ENCODE peak calls at places on chromosomes 4 and X, in four cellular contexts. J is dorsolateral prefrontal cortex, O is GM23338, E is GM12865. Q is an unnamed sample.

GRCh38 chr4:99404595-99405287 is 30.4 kb downstream of the ADH7 start:
- DNase-seq in J (no peak), O (peak; percentile 32), E (peak; percentile 84), Q (peak; percentile 64)

GRCh38 chr4:76896731-76897521 is 1.0 kb downstream of the SOWAHB start:
- DNase-seq in J (peak; percentile 41), O (peak; percentile 73), E (no peak), Q (peak; percentile 22)

GRCh38 chr4:153852501-153852900 is 63.6 kb upstream of the SFRP2 start:
- DNase-seq in J (no peak), O (no peak), E (no peak), Q (no peak)

GRCh38 chrX:9573282-9574106 is 108.6 kb downstream of the TBL1X start:
- DNase-seq in J (no peak), O (peak; percentile 38), E (no peak), Q (no peak)

GRCh38 chr4:121256346-121256745 is 92.2 kb upstream of the TNIP3 start:
- DNase-seq in J (no peak), O (no peak), E (peak; percentile 89), Q (peak; percentile 86)

GRCh38 chr4:27248829-27249228 is 388.2 kb downstream of the STIM2 start:
- DNase-seq in J (no peak), O (no peak), E (no peak), Q (peak; percentile 16)

GRCh38 chr4:169031392-169031791 is 21.3 kb upstream of the CBR4 start:
- DNase-seq in J (no peak), O (no peak), E (no peak), Q (no peak)

GRCh38 chr4:55549888-55550287 is 3.2 kb upstream of the CLOCK start:
- DNase-seq in J (no peak), O (no peak), E (no peak), Q (peak; percentile 83)

DNA sequence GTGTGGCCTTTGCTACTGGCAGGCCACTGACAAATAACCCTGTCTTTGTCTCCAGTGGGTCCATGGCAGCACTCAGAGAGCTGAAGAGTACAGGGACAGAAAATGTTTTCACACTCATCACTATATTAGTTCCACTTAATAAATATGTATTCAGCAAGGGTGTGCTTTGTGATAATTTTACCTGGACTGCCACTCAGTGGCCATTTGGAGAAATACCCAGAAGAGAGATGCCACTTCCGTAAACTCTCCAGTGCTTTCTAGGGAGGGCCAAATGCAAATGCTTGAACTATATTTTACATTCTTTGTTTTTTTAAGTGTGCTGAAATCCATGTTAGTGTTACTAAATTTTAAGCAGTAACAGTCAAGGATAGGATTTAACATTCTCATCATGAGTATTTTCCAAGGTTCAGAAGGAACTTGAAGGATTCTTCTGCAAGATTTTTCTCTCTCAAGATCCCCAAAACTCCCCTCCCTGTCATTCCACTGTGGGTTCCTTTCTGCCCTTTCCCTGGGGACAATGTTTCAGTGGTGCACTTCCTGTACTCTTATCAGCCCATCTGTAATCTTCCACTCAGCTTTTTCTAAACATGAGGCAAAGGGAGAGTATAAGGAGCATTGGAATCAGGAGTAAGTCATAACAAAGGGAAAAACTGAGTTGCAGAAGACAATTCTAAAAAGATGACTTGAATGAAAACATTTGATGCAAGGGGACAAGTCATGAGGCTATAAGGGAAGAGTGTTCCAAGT is 46.0 kb downstream of the TFDP3 start:
- DNase-seq in J (no peak), O (peak; percentile 33), E (peak; percentile 16), Q (peak; percentile 12)
- TF ChIP-seq CTCF in J (peak; percentile 27), O (peak; percentile 63), E (peak; percentile 24), Q (peak; percentile 30)

DNA sequence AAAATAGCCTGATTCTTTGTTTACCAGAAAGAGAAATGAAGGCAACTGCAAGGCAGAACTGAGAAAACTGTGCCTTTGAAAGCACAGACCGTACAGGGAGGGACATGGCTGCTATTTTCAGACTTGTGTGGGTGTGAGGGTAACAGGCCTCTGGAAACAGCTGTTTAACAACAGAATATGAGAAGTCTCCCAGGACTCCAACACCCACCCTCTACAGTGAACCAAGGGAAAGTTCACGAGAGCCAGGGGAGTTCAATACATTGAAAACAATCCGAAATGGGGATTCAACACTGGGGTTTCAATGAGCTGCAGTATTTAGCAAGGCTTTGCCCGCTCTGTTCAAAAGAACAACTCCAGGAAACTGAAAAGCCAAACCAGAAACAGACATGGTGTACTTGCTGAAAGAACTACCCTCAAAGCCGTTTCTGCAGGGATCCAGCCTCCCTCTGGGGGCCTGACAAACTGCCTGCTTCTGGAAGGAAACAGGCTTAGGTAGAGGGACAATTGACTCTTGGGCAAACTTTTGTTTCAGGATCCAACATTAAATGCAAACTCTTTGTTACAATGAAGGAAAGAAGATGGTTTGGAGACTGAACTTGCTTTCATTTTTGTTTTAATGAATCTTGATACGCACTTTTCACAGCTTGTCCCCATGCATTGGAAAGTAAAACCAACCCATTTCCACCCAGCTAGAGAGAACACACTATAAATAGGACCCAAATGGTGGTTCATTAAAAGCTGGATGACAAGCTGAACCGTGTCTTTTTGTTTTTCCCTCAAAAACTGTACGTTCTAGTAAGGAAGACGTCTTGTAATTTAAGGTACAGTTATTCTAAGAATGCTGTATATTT is 95.5 kb upstream of the EGFL6 start:
- DNase-seq in J (no peak), O (no peak), E (peak; percentile 72), Q (peak; percentile 62)
- H3K4me3 ChIP-seq in J (no peak overlapping the region), O (no peak overlapping the region), E (peak overlapping the region; percentile 49), Q (no peak overlapping the region)

GRCh38 chr4:173536808-173537429 is 6.9 kb upstream of the HAND2 start:
- DNase-seq in J (no peak), O (peak; percentile 95), E (no peak), Q (peak; percentile 68)
- TF ChIP-seq CTCF in J (no peak), O (peak; percentile 65), E (no peak), Q (peak; percentile 55)

DNA sequence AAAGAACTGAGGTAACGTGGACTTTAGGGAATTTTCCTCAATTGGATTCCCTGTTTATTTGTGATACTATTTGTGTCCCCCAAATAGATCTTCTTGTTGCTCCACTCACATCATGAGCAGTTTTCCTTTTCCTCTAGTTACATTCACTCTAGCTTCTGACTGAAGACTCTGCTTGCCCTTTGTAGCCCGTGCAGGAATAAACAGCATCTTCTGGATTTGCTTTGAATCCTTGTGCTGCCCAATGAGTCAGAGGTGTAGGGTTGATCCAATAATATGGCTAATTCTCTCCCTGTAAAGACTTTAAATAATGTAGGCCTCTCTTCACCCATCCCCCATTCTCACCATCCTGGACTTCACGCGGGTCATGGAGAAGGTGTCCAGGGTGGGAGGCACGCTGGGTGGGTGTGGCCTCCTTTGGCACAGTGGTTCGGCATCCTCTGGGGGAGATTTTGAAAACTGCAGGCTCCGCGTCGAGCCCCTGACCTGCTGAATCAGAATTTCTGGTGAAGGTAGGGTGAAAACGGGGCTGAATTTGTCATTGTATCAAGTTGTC is 9.0 kb downstream of the HAND2 start:
- DNase-seq in J (no peak), O (no peak), E (no peak), Q (peak; percentile 65)
- H3K4me3 ChIP-seq in J (no peak overlapping the region), O (peak overlapping the region; percentile 57), E (no peak overlapping the region), Q (no peak overlapping the region)